ENCODE peak calls at places on chromosomes 5 and 9, in seven cellular contexts. S is activated effector memory CD4-positive, alpha-beta T cell treated with Interleukin-2 at 50 U/mL for 16 hours; W is OCI-LY7; B is iPS-NIHi11; O is aorta; X is fibroblast of the aortic adventitia; I is activated CD8-positive, alpha-beta memory T cell treated with anti-CD3 and anti-CD28 coated beads, Interleukin-2, amount 50 U/mL, for 4 hours. H is an unnamed sample.
A peak's percentile ranks its signal among the peaks of the same experiment; 100 is the strongest.

GRCh38 chr5:155017610-155018009 is 4.1 kb downstream of the KIF4B start:
- DNase-seq in S (no peak), O (no peak), W (no peak), X (no peak), B (no peak), I (no peak), H (no peak)

GRCh38 chr9:18658764-18659705 is 185.1 kb downstream of the ADAMTSL1 start:
- DNase-seq in W (no peak), I (no peak), B (no peak), S (no peak), X (peak; percentile 91), O (no peak), H (no peak)

GRCh38 chr5:179060116-179061008 is at the start of gene ZNF354C:
- DNase-seq in X (peak; percentile 84), B (peak; percentile 90), O (peak; percentile 97), I (peak; percentile 89), S (peak; percentile 76), W (no peak), H (peak; percentile 77)

GRCh38 chr5:123814796-123815479 is 303.0 kb downstream of the CSNK1G3 start:
- DNase-seq in I (no peak), S (no peak), B (no peak), W (no peak), X (peak; percentile 39), O (no peak), H (no peak)

GRCh38 chr9:85401998-85402397 is 339.8 kb downstream of the AGTPBP1 start:
- DNase-seq in S (no peak), I (no peak), X (no peak), B (no peak), W (no peak), O (no peak), H (no peak)

GRCh38 chr9:99411068-99411467 is 189.0 kb downstream of the SEC61B start:
- DNase-seq in X (no peak), W (no peak), B (peak; percentile 20), S (no peak), I (no peak), O (no peak), H (no peak)

GRCh38 chr5:17203329-17204132 is 13.9 kb upstream of the BASP1 start:
- DNase-seq in W (peak; percentile 65), O (no peak), X (peak; percentile 90), S (no peak), B (peak; percentile 66), I (no peak), H (peak; percentile 41)

GRCh38 chr9:99822096-99822595 is 461 bp downstream of the NR4A3 start:
- DNase-seq in W (no peak), O (no peak), B (no peak), X (no peak), S (no peak), I (no peak), H (no peak)

GRCh38 chr9:125240649-125240999 is 519 bp downstream of the HSPA5 start:
- DNase-seq in S (no peak), B (no peak), I (no peak), O (no peak), X (peak; percentile 34), W (peak; percentile 62), H (peak; percentile 64)

GRCh38 chr9:37986771-37987258 is 82.2 kb downstream of the SHB start:
- DNase-seq in S (no peak), W (no peak), O (peak; percentile 59), I (no peak), B (no peak), X (no peak), H (no peak)

GRCh38 chr9:133677126-133678010 is 41.2 kb downstream of the DBH start:
- DNase-seq in I (peak; percentile 40), O (no peak), B (no peak), W (no peak), S (peak; percentile 61), X (no peak), H (no peak)

GRCh38 chr9:21402387-21403247 is 6.3 kb upstream of the IFNA8 start:
- DNase-seq in B (peak; percentile 59), X (no peak), W (no peak), O (peak; percentile 71), I (no peak), S (no peak), H (no peak)

GRCh38 chr5:138448070-138448469 is 9.2 kb downstream of the REEP2 start:
- DNase-seq in I (no peak), O (no peak), S (no peak), W (no peak), B (no peak), X (no peak), H (no peak)

GRCh38 chr5:14373685-14374084 is 207.9 kb upstream of the OTULINL start:
- DNase-seq in B (peak; percentile 24), O (no peak), S (no peak), X (no peak), W (peak; percentile 45), I (no peak), H (no peak)

GRCh38 chr9:133601746-133602145 is 7.4 kb downstream of the FAM163B start:
- DNase-seq in B (no peak), X (no peak), I (no peak), W (no peak), O (peak; percentile 57), S (no peak), H (no peak)

GRCh38 chr9:118987167-118987566 is 382.1 kb downstream of the BRINP1 start:
- DNase-seq in I (no peak), B (no peak), O (no peak), X (no peak), S (no peak), W (no peak), H (no peak)